ENCODE peak calls at places on chromosomes 13 and 19, in seven cellular contexts. H, W, S, Y, B, J and I are unnamed samples.

GRCh38 chr19:2624537-2625091 is 77.9 kb downstream of the GNG7 start:
- DNase-seq in H (peak), W (no peak), S (no peak), Y (no peak), B (no peak), J (no peak), I (no peak)

GRCh38 chr19:15714638-15715037 is 13.2 kb upstream of the OR10H2 start:
- DNase-seq in H (no peak), W (no peak), S (no peak), Y (no peak), B (no peak), J (no peak), I (no peak)

GRCh38 chr19:41599175-41599966 is 23.4 kb downstream of the CEACAM21 start:
- DNase-seq in H (no peak), W (no peak), S (no peak), Y (no peak), B (no peak), J (no peak), I (no peak)

GRCh38 chr19:38737297-38737865 is 6.9 kb downstream of the CAPN12 start:
- DNase-seq in H (no peak), W (no peak), S (no peak), Y (no peak), B (no peak), J (no peak), I (no peak)

GRCh38 chr19:31648347-31648746 is 299.1 kb upstream of the TSHZ3 start:
- DNase-seq in H (no peak), W (no peak), S (peak), Y (no peak), B (no peak), J (no peak), I (no peak)

GRCh38 chr13:112576191-112576590 is 11.8 kb downstream of the TUBGCP3 start:
- DNase-seq in H (no peak), W (no peak), S (no peak), Y (no peak), B (no peak), J (no peak), I (no peak)

GRCh38 chr13:96294930-96295657 is 205.2 kb downstream of the HS6ST3 start:
- DNase-seq in H (no peak), W (no peak), S (no peak), Y (no peak), B (no peak), J (no peak), I (no peak)

GRCh38 chr19:49157445-49158224 is at the start of gene TRPM4:
- DNase-seq in H (peak), W (peak), S (peak), Y (peak), B (peak), J (peak), I (peak)

GRCh38 chr19:679418-680286 is 3.5 kb downstream of the FSTL3 start:
- DNase-seq in H (no peak), W (peak), S (no peak), Y (no peak), B (peak), J (peak), I (no peak)